ENCODE peak calls at places on chromosome 14, in nine cellular contexts. One of them, this sample, is unnamed.

GRCh38 chr14:69289811-69290520 is 30.0 kb downstream of the GALNT16 start:
- DNase-seq in activated CD8-positive, alpha-beta memory T cell treated with anti-CD3 and anti-CD28 coated beads for 48 hours: no peak
- DNase-seq in coronary artery: no peak
- DNase-seq in heart right ventricle: peak
- DNase-seq in NCI-H69: no peak
- DNase-seq in CD4-positive, CD25-positive, alpha-beta regulatory T cell: no peak
- DNase-seq in BE2C: no peak
- DNase-seq in AG04450: no peak
- DNase-seq in ELR: no peak
- DNase-seq in this sample: no peak

GRCh38 chr14:20489093-20489994 is 16.0 kb upstream of the RNASE10 start:
- DNase-seq in coronary artery: no peak
- DNase-seq in activated CD8-positive, alpha-beta memory T cell treated with anti-CD3 and anti-CD28 coated beads for 48 hours: no peak
- DNase-seq in CD4-positive, CD25-positive, alpha-beta regulatory T cell: no peak
- DNase-seq in BE2C: no peak
- DNase-seq in heart right ventricle: peak
- DNase-seq in AG04450: no peak
- DNase-seq in ELR: peak
- DNase-seq in NCI-H69: peak
- DNase-seq in this sample: no peak

GRCh38 chr14:97180304-97181200 is 383.4 kb downstream of the VRK1 start:
- DNase-seq in activated CD8-positive, alpha-beta memory T cell treated with anti-CD3 and anti-CD28 coated beads for 48 hours: no peak
- DNase-seq in AG04450: no peak
- DNase-seq in ELR: peak
- DNase-seq in coronary artery: no peak
- DNase-seq in NCI-H69: no peak
- DNase-seq in heart right ventricle: no peak
- DNase-seq in CD4-positive, CD25-positive, alpha-beta regulatory T cell: no peak
- DNase-seq in BE2C: peak
- DNase-seq in this sample: no peak

GRCh38 chr14:91417983-91418386 is 365 bp upstream of the CCDC88C start:
- DNase-seq in BE2C: peak
- DNase-seq in NCI-H69: peak
- DNase-seq in CD4-positive, CD25-positive, alpha-beta regulatory T cell: peak
- DNase-seq in ELR: no peak
- DNase-seq in activated CD8-positive, alpha-beta memory T cell treated with anti-CD3 and anti-CD28 coated beads for 48 hours: no peak
- DNase-seq in AG04450: no peak
- DNase-seq in heart right ventricle: no peak
- DNase-seq in coronary artery: no peak
- DNase-seq in this sample: no peak

GRCh38 chr14:63499701-63500250 is 43.4 kb downstream of the PPP2R5E start:
- DNase-seq in CD4-positive, CD25-positive, alpha-beta regulatory T cell: no peak
- DNase-seq in activated CD8-positive, alpha-beta memory T cell treated with anti-CD3 and anti-CD28 coated beads for 48 hours: no peak
- DNase-seq in heart right ventricle: no peak
- DNase-seq in AG04450: peak
- DNase-seq in BE2C: no peak
- DNase-seq in NCI-H69: no peak
- DNase-seq in ELR: peak
- DNase-seq in coronary artery: no peak
- DNase-seq in this sample: no peak

GRCh38 chr14:59484611-59485174 is 376 bp downstream of the JKAMP start:
- DNase-seq in AG04450: no peak
- DNase-seq in BE2C: no peak
- DNase-seq in CD4-positive, CD25-positive, alpha-beta regulatory T cell: no peak
- DNase-seq in coronary artery: no peak
- DNase-seq in heart right ventricle: no peak
- DNase-seq in ELR: peak
- DNase-seq in activated CD8-positive, alpha-beta memory T cell treated with anti-CD3 and anti-CD28 coated beads for 48 hours: no peak
- DNase-seq in NCI-H69: no peak
- DNase-seq in this sample: no peak

GRCh38 chr14:76836029-76836630 is 9.9 kb downstream of the LRRC74A start:
- DNase-seq in ELR: no peak
- DNase-seq in activated CD8-positive, alpha-beta memory T cell treated with anti-CD3 and anti-CD28 coated beads for 48 hours: no peak
- DNase-seq in AG04450: no peak
- DNase-seq in NCI-H69: peak
- DNase-seq in CD4-positive, CD25-positive, alpha-beta regulatory T cell: no peak
- DNase-seq in coronary artery: no peak
- DNase-seq in BE2C: peak
- DNase-seq in heart right ventricle: no peak
- DNase-seq in this sample: no peak

GRCh38 chr14:49986344-49987014 is 93.6 kb downstream of the ARF6 start:
- DNase-seq in NCI-H69: no peak
- DNase-seq in BE2C: no peak
- DNase-seq in AG04450: no peak
- DNase-seq in activated CD8-positive, alpha-beta memory T cell treated with anti-CD3 and anti-CD28 coated beads for 48 hours: no peak
- DNase-seq in heart right ventricle: no peak
- DNase-seq in CD4-positive, CD25-positive, alpha-beta regulatory T cell: no peak
- DNase-seq in ELR: peak
- DNase-seq in coronary artery: no peak
- DNase-seq in this sample: no peak

GRCh38 chr14:45998554-45998953 is 653.0 kb downstream of the RPL10L start:
- DNase-seq in AG04450: no peak
- DNase-seq in coronary artery: no peak
- DNase-seq in ELR: no peak
- DNase-seq in NCI-H69: no peak
- DNase-seq in CD4-positive, CD25-positive, alpha-beta regulatory T cell: no peak
- DNase-seq in heart right ventricle: no peak
- DNase-seq in activated CD8-positive, alpha-beta memory T cell treated with anti-CD3 and anti-CD28 coated beads for 48 hours: no peak
- DNase-seq in BE2C: no peak
- DNase-seq in this sample: no peak

GRCh38 chr14:90513151-90514014 is 116.6 kb downstream of the CALM1 start:
- DNase-seq in ELR: no peak
- DNase-seq in AG04450: no peak
- DNase-seq in heart right ventricle: peak
- DNase-seq in coronary artery: no peak
- DNase-seq in activated CD8-positive, alpha-beta memory T cell treated with anti-CD3 and anti-CD28 coated beads for 48 hours: no peak
- DNase-seq in BE2C: no peak
- DNase-seq in CD4-positive, CD25-positive, alpha-beta regulatory T cell: no peak
- DNase-seq in NCI-H69: peak
- DNase-seq in this sample: no peak

GRCh38 chr14:77654001-77654431 is 37.6 kb upstream of the SPTLC2 start:
- DNase-seq in ELR: no peak
- DNase-seq in CD4-positive, CD25-positive, alpha-beta regulatory T cell: no peak
- DNase-seq in BE2C: no peak
- DNase-seq in AG04450: no peak
- DNase-seq in activated CD8-positive, alpha-beta memory T cell treated with anti-CD3 and anti-CD28 coated beads for 48 hours: no peak
- DNase-seq in NCI-H69: peak
- DNase-seq in coronary artery: no peak
- DNase-seq in heart right ventricle: no peak
- DNase-seq in this sample: no peak

GRCh38 chr14:29235991-29236390 is 469.4 kb downstream of the FOXG1 start:
- DNase-seq in ELR: peak
- DNase-seq in activated CD8-positive, alpha-beta memory T cell treated with anti-CD3 and anti-CD28 coated beads for 48 hours: no peak
- DNase-seq in heart right ventricle: no peak
- DNase-seq in NCI-H69: peak
- DNase-seq in coronary artery: no peak
- DNase-seq in CD4-positive, CD25-positive, alpha-beta regulatory T cell: no peak
- DNase-seq in BE2C: no peak
- DNase-seq in AG04450: no peak
- DNase-seq in this sample: no peak

GRCh38 chr14:94631050-94631449 is 18.9 kb downstream of the SERPINA3 start:
- DNase-seq in coronary artery: no peak
- DNase-seq in ELR: no peak
- DNase-seq in activated CD8-positive, alpha-beta memory T cell treated with anti-CD3 and anti-CD28 coated beads for 48 hours: no peak
- DNase-seq in CD4-positive, CD25-positive, alpha-beta regulatory T cell: no peak
- DNase-seq in heart right ventricle: no peak
- DNase-seq in NCI-H69: no peak
- DNase-seq in BE2C: no peak
- DNase-seq in AG04450: no peak
- DNase-seq in this sample: no peak

GRCh38 chr14:51784466-51784865 is 75.9 kb upstream of the GNG2 start:
- DNase-seq in BE2C: no peak
- DNase-seq in activated CD8-positive, alpha-beta memory T cell treated with anti-CD3 and anti-CD28 coated beads for 48 hours: no peak
- DNase-seq in coronary artery: no peak
- DNase-seq in NCI-H69: no peak
- DNase-seq in heart right ventricle: no peak
- DNase-seq in ELR: no peak
- DNase-seq in CD4-positive, CD25-positive, alpha-beta regulatory T cell: no peak
- DNase-seq in AG04450: no peak
- DNase-seq in this sample: no peak

GRCh38 chr14:74048291-74048690 is 29.1 kb downstream of the BBOF1 start:
- DNase-seq in NCI-H69: peak
- DNase-seq in BE2C: no peak
- DNase-seq in ELR: peak
- DNase-seq in CD4-positive, CD25-positive, alpha-beta regulatory T cell: no peak
- DNase-seq in heart right ventricle: no peak
- DNase-seq in activated CD8-positive, alpha-beta memory T cell treated with anti-CD3 and anti-CD28 coated beads for 48 hours: no peak
- DNase-seq in coronary artery: no peak
- DNase-seq in AG04450: no peak
- DNase-seq in this sample: no peak

GRCh38 chr14:36316131-36316530 is 4.3 kb downstream of the MBIP start:
- DNase-seq in AG04450: no peak
- DNase-seq in NCI-H69: peak
- DNase-seq in activated CD8-positive, alpha-beta memory T cell treated with anti-CD3 and anti-CD28 coated beads for 48 hours: no peak
- DNase-seq in BE2C: no peak
- DNase-seq in ELR: no peak
- DNase-seq in coronary artery: no peak
- DNase-seq in heart right ventricle: no peak
- DNase-seq in CD4-positive, CD25-positive, alpha-beta regulatory T cell: no peak
- DNase-seq in this sample: no peak

GRCh38 chr14:49033131-49033530 is 553.0 kb downstream of the RPS29 start:
- DNase-seq in activated CD8-positive, alpha-beta memory T cell treated with anti-CD3 and anti-CD28 coated beads for 48 hours: no peak
- DNase-seq in BE2C: no peak
- DNase-seq in CD4-positive, CD25-positive, alpha-beta regulatory T cell: no peak
- DNase-seq in ELR: no peak
- DNase-seq in coronary artery: no peak
- DNase-seq in heart right ventricle: no peak
- DNase-seq in AG04450: no peak
- DNase-seq in NCI-H69: no peak
- DNase-seq in this sample: no peak

GRCh38 chr14:102445066-102445465 is 64.5 kb downstream of the ANKRD9 start:
- DNase-seq in ELR: no peak
- DNase-seq in activated CD8-positive, alpha-beta memory T cell treated with anti-CD3 and anti-CD28 coated beads for 48 hours: no peak
- DNase-seq in heart right ventricle: no peak
- DNase-seq in NCI-H69: no peak
- DNase-seq in BE2C: no peak
- DNase-seq in CD4-positive, CD25-positive, alpha-beta regulatory T cell: no peak
- DNase-seq in coronary artery: no peak
- DNase-seq in AG04450: no peak
- DNase-seq in this sample: no peak

GRCh38 chr14:75993567-75994041 is 8.0 kb downstream of the IFT43 start:
- DNase-seq in activated CD8-positive, alpha-beta memory T cell treated with anti-CD3 and anti-CD28 coated beads for 48 hours: no peak
- DNase-seq in ELR: no peak
- DNase-seq in NCI-H69: no peak
- DNase-seq in heart right ventricle: no peak
- DNase-seq in AG04450: no peak
- DNase-seq in BE2C: peak
- DNase-seq in coronary artery: no peak
- DNase-seq in CD4-positive, CD25-positive, alpha-beta regulatory T cell: no peak
- DNase-seq in this sample: no peak

GRCh38 chr14:64755661-64756265 is 51.5 kb downstream of the PLEKHG3 start:
- DNase-seq in heart right ventricle: no peak
- DNase-seq in activated CD8-positive, alpha-beta memory T cell treated with anti-CD3 and anti-CD28 coated beads for 48 hours: no peak
- DNase-seq in BE2C: no peak
- DNase-seq in NCI-H69: no peak
- DNase-seq in AG04450: no peak
- DNase-seq in CD4-positive, CD25-positive, alpha-beta regulatory T cell: peak
- DNase-seq in ELR: peak
- DNase-seq in coronary artery: no peak
- DNase-seq in this sample: peak

GRCh38 chr14:71202881-71203280 is 295.6 kb downstream of the PCNX1 start:
- DNase-seq in NCI-H69: no peak
- DNase-seq in CD4-positive, CD25-positive, alpha-beta regulatory T cell: no peak
- DNase-seq in ELR: no peak
- DNase-seq in BE2C: no peak
- DNase-seq in activated CD8-positive, alpha-beta memory T cell treated with anti-CD3 and anti-CD28 coated beads for 48 hours: no peak
- DNase-seq in heart right ventricle: no peak
- DNase-seq in coronary artery: no peak
- DNase-seq in AG04450: no peak
- DNase-seq in this sample: no peak

GRCh38 chr14:24145700-24146621 is at the start of gene PSME2:
- DNase-seq in CD4-positive, CD25-positive, alpha-beta regulatory T cell: no peak
- DNase-seq in ELR: peak
- DNase-seq in heart right ventricle: no peak
- DNase-seq in activated CD8-positive, alpha-beta memory T cell treated with anti-CD3 and anti-CD28 coated beads for 48 hours: no peak
- DNase-seq in AG04450: peak
- DNase-seq in coronary artery: no peak
- DNase-seq in BE2C: no peak
- DNase-seq in NCI-H69: peak
- DNase-seq in this sample: no peak

GRCh38 chr14:88323086-88323519 is at the start of gene KCNK10:
- DNase-seq in heart right ventricle: no peak
- DNase-seq in BE2C: peak
- DNase-seq in ELR: no peak
- DNase-seq in AG04450: no peak
- DNase-seq in CD4-positive, CD25-positive, alpha-beta regulatory T cell: no peak
- DNase-seq in NCI-H69: peak
- DNase-seq in coronary artery: no peak
- DNase-seq in activated CD8-positive, alpha-beta memory T cell treated with anti-CD3 and anti-CD28 coated beads for 48 hours: no peak
- DNase-seq in this sample: no peak

GRCh38 chr14:93832665-93833064 is 44.4 kb upstream of the PRIMA1 start:
- DNase-seq in NCI-H69: peak
- DNase-seq in CD4-positive, CD25-positive, alpha-beta regulatory T cell: no peak
- DNase-seq in BE2C: peak
- DNase-seq in heart right ventricle: peak
- DNase-seq in coronary artery: no peak
- DNase-seq in activated CD8-positive, alpha-beta memory T cell treated with anti-CD3 and anti-CD28 coated beads for 48 hours: no peak
- DNase-seq in ELR: no peak
- DNase-seq in AG04450: no peak
- DNase-seq in this sample: no peak

GRCh38 chr14:88194531-88194930 is 128.5 kb downstream of the KCNK10 start:
- DNase-seq in AG04450: no peak
- DNase-seq in coronary artery: no peak
- DNase-seq in ELR: no peak
- DNase-seq in CD4-positive, CD25-positive, alpha-beta regulatory T cell: no peak
- DNase-seq in heart right ventricle: no peak
- DNase-seq in BE2C: no peak
- DNase-seq in activated CD8-positive, alpha-beta memory T cell treated with anti-CD3 and anti-CD28 coated beads for 48 hours: no peak
- DNase-seq in NCI-H69: no peak
- DNase-seq in this sample: no peak

GRCh38 chr14:50773632-50774541 is 57.1 kb downstream of the NIN start:
- DNase-seq in CD4-positive, CD25-positive, alpha-beta regulatory T cell: no peak
- DNase-seq in activated CD8-positive, alpha-beta memory T cell treated with anti-CD3 and anti-CD28 coated beads for 48 hours: no peak
- DNase-seq in NCI-H69: peak
- DNase-seq in coronary artery: no peak
- DNase-seq in ELR: peak
- DNase-seq in AG04450: no peak
- DNase-seq in heart right ventricle: no peak
- DNase-seq in BE2C: peak
- DNase-seq in this sample: no peak

This sample was measured in activated T-helper 2 cell treated with anti-CD3 and anti-CD28 coated beads, Interferon-gamma antibody, Interleukin-2, Interleukin-4, amounts not matched to agents 10 μg/mL and 5 μg/mL and 100 μg/mL, durations not matched to agents 14 hours and 24 hours and 36 hours.